ENCODE peak calls at places on chromosomes 5 and 9, in four cellular contexts. C is LHCN-M2, A is cardiac septum, M is sciatic nerve. P is an unnamed sample.

GRCh38 chr5:118857700-118858099 is 130.6 kb downstream of the DTWD2 start:
- DNase-seq in C (peak; percentile 11), M (no peak), A (no peak), P (no peak)

GRCh38 chr9:105148328-105149006 is 96.0 kb upstream of the SLC44A1 start:
- DNase-seq in M (no peak), A (no peak), C (peak; percentile 30), P (no peak)

GRCh38 chr9:123377211-123377971 is 21.4 kb downstream of the CRB2 start:
- DNase-seq in A (no peak), C (no peak), M (no peak), P (no peak)

GRCh38 chr9:93965830-93966577 is 10.8 kb upstream of the BARX1 start:
- DNase-seq in A (peak; percentile 59), C (no peak), M (no peak), P (no peak)

GRCh38 chr5:125054106-125054505 is 307.7 kb upstream of the ZNF608 start:
- DNase-seq in M (no peak), C (no peak), A (no peak), P (no peak)

GRCh38 chr9:123835821-123836220 is 94.1 kb downstream of the DENND1A start:
- DNase-seq in C (no peak), M (no peak), A (no peak), P (no peak)

GRCh38 chr5:82911902-82912301 is 165.3 kb downstream of the TMEM167A start:
- DNase-seq in C (peak; percentile 47), M (no peak), A (no peak), P (no peak)

GRCh38 chr5:96963267-96963666 is 27.4 kb downstream of the LNPEP start:
- DNase-seq in M (no peak), A (no peak), C (peak; percentile 93), P (peak; percentile 71)

GRCh38 chr5:142740903-142741302 is 29.3 kb upstream of the ARHGAP26 start:
- DNase-seq in A (no peak), M (no peak), C (no peak), P (no peak)

GRCh38 chr5:34550977-34551376 is 105.2 kb upstream of the RAI14 start:
- DNase-seq in A (no peak), C (no peak), M (no peak), P (no peak)

GRCh38 chr9:7216004-7216821 is 458.4 kb downstream of the KDM4C start:
- DNase-seq in M (no peak), C (peak; percentile 59), A (no peak), P (no peak)

GRCh38 chr9:69674741-69675438 is 2.7 kb upstream of the APBA1 start:
- DNase-seq in C (peak; percentile 83), M (no peak), A (no peak), P (no peak)

GRCh38 chr5:135433626-135434426 is 13.3 kb downstream of the DCANP1 start:
- DNase-seq in C (no peak), A (no peak), M (no peak), P (no peak)

GRCh38 chr5:172575816-172576215 is 65.2 kb upstream of the NEURL1B start:
- DNase-seq in A (no peak), C (no peak), M (no peak), P (no peak)

GRCh38 chr9:98378206-98379193 is 123.1 kb upstream of the TBC1D2 start:
- DNase-seq in C (no peak), A (no peak), M (no peak), P (no peak)

GRCh38 chr5:140251527-140251973 is 51.4 kb downstream of the PFDN1 start:
- DNase-seq in M (no peak), A (peak; percentile 75), C (peak; percentile 95), P (peak; percentile 47)

GRCh38 chr9:33129251-33129885 is 37.8 kb downstream of the B4GALT1 start:
- DNase-seq in A (no peak), C (no peak), M (no peak), P (no peak)

GRCh38 chr5:69432412-69433206 is 17.7 kb downstream of the MARVELD2 start:
- DNase-seq in C (no peak), M (no peak), A (no peak), P (no peak)

GRCh38 chr5:146667633-146668032 is 151.6 kb upstream of the GPR151 start:
- DNase-seq in C (peak; percentile 52), M (no peak), A (no peak), P (no peak)

GRCh38 chr5:44875661-44876250 is 67.0 kb downstream of the MRPS30 start:
- DNase-seq in A (no peak), C (peak; percentile 81), M (no peak), P (no peak)

GRCh38 chr5:16135506-16135905 is 44.1 kb downstream of the MARCHF11 start:
- DNase-seq in A (no peak), C (no peak), M (no peak), P (no peak)

GRCh38 chr9:78691531-78691930 is 394.6 kb downstream of the PSAT1 start:
- DNase-seq in C (no peak), A (no peak), M (no peak), P (no peak)

GRCh38 chr5:35047785-35048404 is at the start of gene AGXT2:
- DNase-seq in A (no peak), C (no peak), M (no peak), P (no peak)

GRCh38 chr5:59598547-59598874 is 295.0 kb downstream of the PDE4D start:
- DNase-seq in A (no peak), M (no peak), C (no peak), P (no peak)

GRCh38 chr5:122101636-122102285 is 23.7 kb upstream of the LOX start:
- DNase-seq in M (no peak), A (no peak), C (peak; percentile 62), P (no peak)

GRCh38 chr5:171945476-171945875 is 61.0 kb downstream of the FBXW11 start:
- DNase-seq in A (no peak), C (no peak), M (no peak), P (no peak)

GRCh38 chr5:96384353-96384752 is 48.7 kb downstream of the PCSK1 start:
- DNase-seq in A (peak; percentile 87), C (peak; percentile 95), M (no peak), P (peak; percentile 83)

GRCh38 chr5:177444106-177445051 is 2.2 kb upstream of the PRR7 start:
- DNase-seq in C (no peak), A (no peak), M (no peak), P (no peak)

GRCh38 chr5:175652741-175653663 is 4.9 kb upstream of the HRH2 start:
- DNase-seq in A (no peak), C (no peak), M (no peak), P (no peak)

GRCh38 chr5:29276371-29276770 is 1917.1 kb upstream of the CDH6 start:
- DNase-seq in C (no peak), A (no peak), M (no peak), P (no peak)

GRCh38 chr5:148290271-148291195 is 21.7 kb upstream of the SPINK7 start:
- DNase-seq in A (no peak), C (peak; percentile 9), M (no peak), P (no peak)

GRCh38 chr5:56123531-56124243 is 109.4 kb downstream of the ANKRD55 start:
- DNase-seq in A (no peak), C (peak; percentile 99), M (no peak), P (peak; percentile 37)

GRCh38 chr9:78918976-78919375 is 622.1 kb downstream of the PSAT1 start:
- DNase-seq in C (peak; percentile 26), A (no peak), M (no peak), P (no peak)

GRCh38 chr5:91020065-91020800 is 362.9 kb downstream of the ARRDC3 start:
- DNase-seq in C (no peak), M (no peak), A (no peak), P (no peak)

GRCh38 chr9:124940521-124940893 is 376 bp downstream of the GOLGA1 start:
- DNase-seq in M (no peak), A (no peak), C (no peak), P (no peak)